ENCODE peak calls at places on chromosomes 16 and 17, in five cellular contexts. N is stomach, Z is thyroid gland, W is psoas muscle, F is hepatocyte. B is an unnamed sample.
A peak's percentile ranks its signal among the peaks of the same experiment; 100 is the strongest.

GRCh38 chr17:76575570-76575969 is 10.1 kb downstream of the ST6GALNAC2 start:
- DNase-seq in N (no peak), Z (no peak), W (no peak), F (no peak), B (no peak)

GRCh38 chr16:7025616-7026190 is 306.9 kb upstream of the RBFOX1 start:
- DNase-seq in N (peak; percentile 46), Z (peak; percentile 90), W (peak; percentile 56), F (peak; percentile 92), B (peak; percentile 90)

GRCh38 chr17:81429353-81429774 is 34.1 kb downstream of the BAHCC1 start:
- DNase-seq in N (peak; percentile 90), Z (peak; percentile 92), W (peak; percentile 79), F (peak; percentile 81), B (no peak)

GRCh38 chr16:11298143-11298900 is 17.2 kb upstream of the PRM1 start:
- DNase-seq in N (no peak), Z (no peak), W (no peak), F (no peak), B (no peak)

GRCh38 chr17:57747221-57748017 is 2.3 kb upstream of the CCDC182 start:
- DNase-seq in N (peak; percentile 38), Z (peak; percentile 56), W (no peak), F (peak; percentile 78), B (peak; percentile 68)

GRCh38 chr16:72612718-72613117 is 435.2 kb downstream of the ZFHX3 start:
- DNase-seq in N (no peak), Z (no peak), W (no peak), F (no peak), B (no peak)

GRCh38 chr17:28950752-28951427 is 428 bp downstream of the PHF12 start:
- DNase-seq in N (no peak), Z (no peak), W (peak; percentile 31), F (no peak), B (no peak)

GRCh38 chr17:39045948-39046679 is 78.9 kb upstream of the FBXO47 start:
- DNase-seq in N (no peak), Z (no peak), W (no peak), F (peak; percentile 41), B (no peak)

GRCh38 chr17:57739402-57740224 is 5.5 kb downstream of the CCDC182 start:
- DNase-seq in N (no peak), Z (no peak), W (no peak), F (peak; percentile 58), B (peak; percentile 48)

GRCh38 chr16:51683882-51684281 is 532.8 kb upstream of the SALL1 start:
- DNase-seq in N (no peak), Z (no peak), W (no peak), F (no peak), B (no peak)

GRCh38 chr16:65044861-65045260 is 77.0 kb downstream of the CDH11 start:
- DNase-seq in N (no peak), Z (no peak), W (no peak), F (no peak), B (no peak)

GRCh38 chr16:89004209-89004831 is 27.3 kb upstream of the CBFA2T3 start:
- DNase-seq in N (no peak), Z (no peak), W (no peak), F (peak; percentile 39), B (peak; percentile 21)

GRCh38 chr17:57666198-57666870 is 78.8 kb downstream of the CCDC182 start:
- DNase-seq in N (no peak), Z (peak; percentile 61), W (no peak), F (no peak), B (peak; percentile 5)

GRCh38 chr17:56891751-56892150 is 22.1 kb downstream of the TRIM25 start:
- DNase-seq in N (peak; percentile 40), Z (peak; percentile 34), W (peak; percentile 37), F (no peak), B (peak; percentile 37)

GRCh38 chr16:27781195-27781524 is 231.2 kb downstream of the KATNIP start:
- DNase-seq in N (no peak), Z (no peak), W (peak; percentile 64), F (no peak), B (no peak)

GRCh38 chr16:57648125-57648524 is 19.7 kb downstream of the ADGRG1 start:
- DNase-seq in N (no peak), Z (no peak), W (no peak), F (no peak), B (no peak)

GRCh38 chr16:66364117-66364958 is 2.2 kb upstream of the CDH5 start:
- DNase-seq in N (no peak), Z (peak; percentile 32), W (peak; percentile 60), F (no peak), B (peak; percentile 78)

GRCh38 chr17:45790296-45790922 is 6.3 kb downstream of the CRHR1 start:
- DNase-seq in N (no peak), Z (peak; percentile 45), W (no peak), F (no peak), B (no peak)

GRCh38 chr16:56662357-56663354 is 4.9 kb downstream of the MT1F start:
- DNase-seq in N (no peak), Z (no peak), W (no peak), F (no peak), B (no peak)

GRCh38 chr17:10429416-10430045 is 7.8 kb upstream of the MYH8 start:
- DNase-seq in N (no peak), Z (no peak), W (no peak), F (no peak), B (no peak)

GRCh38 chr16:23597003-23597756 is 1.1 kb upstream of the NDUFAB1 start:
- DNase-seq in N (no peak), Z (no peak), W (peak; percentile 30), F (peak; percentile 63), B (peak; percentile 83)

GRCh38 chr17:73397278-73397826 is 85.6 kb upstream of the CDC42EP4 start:
- DNase-seq in N (no peak), Z (no peak), W (no peak), F (no peak), B (no peak)

GRCh38 chr17:78401246-78401645 is 22.8 kb downstream of the PGS1 start:
- DNase-seq in N (no peak), Z (peak; percentile 52), W (no peak), F (no peak), B (no peak)

GRCh38 chr17:35299108-35299507 is 56.2 kb downstream of the SLFN5 start:
- DNase-seq in N (peak; percentile 82), Z (peak; percentile 61), W (no peak), F (no peak), B (no peak)

GRCh38 chr16:79331064-79331463 is 269.5 kb downstream of the MAF start:
- DNase-seq in N (no peak), Z (no peak), W (no peak), F (no peak), B (no peak)

GRCh38 chr17:7686221-7687071 is 844 bp downstream of the TP53 start:
- DNase-seq in N (peak; percentile 76), Z (peak; percentile 80), W (peak; percentile 75), F (peak; percentile 88), B (peak; percentile 82)

GRCh38 chr17:7687072-7687907 is at the start of gene TP53:
- DNase-seq in N (peak; percentile 90), Z (peak; percentile 92), W (peak; percentile 81), F (peak; percentile 96), B (peak; percentile 92)

GRCh38 chr17:7685533-7686220 is 1.6 kb downstream of the TP53 start:
- DNase-seq in N (peak; percentile 93), Z (peak; percentile 93), W (peak; percentile 91), F (peak; percentile 97), B (peak; percentile 94)

GRCh38 chr17:7687908-7688807 is at the start of gene WRAP53:
- DNase-seq in N (peak; percentile 98), Z (peak; percentile 99), W (peak; percentile 97), F (peak; percentile 98), B (peak; percentile 95)

DNA sequence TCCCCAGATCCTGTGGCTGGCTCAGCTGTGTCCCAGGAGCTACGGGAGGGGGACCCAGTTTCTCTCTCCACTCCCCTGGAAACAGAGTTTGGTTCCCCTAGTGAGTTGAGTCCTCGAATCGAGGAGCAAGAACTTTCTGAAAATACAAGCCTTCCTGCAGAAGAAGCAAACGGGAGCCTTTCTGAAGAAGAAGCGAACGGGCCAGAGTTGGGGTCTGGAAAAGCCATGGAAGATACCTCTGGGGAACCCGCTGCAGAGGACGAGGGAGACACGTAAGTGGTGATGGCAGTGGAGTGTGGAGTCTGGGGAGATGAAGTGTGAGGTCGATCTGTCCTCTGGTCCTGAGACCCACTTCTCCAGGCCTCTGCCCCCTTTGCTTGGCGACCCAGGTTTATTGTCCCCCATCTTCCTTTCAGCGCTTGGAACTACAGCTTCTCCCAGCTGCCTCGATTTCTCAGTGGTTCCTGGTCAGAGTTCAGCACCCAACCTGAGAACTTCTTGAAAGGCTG is 585 bp downstream of the WRAP53 start:
- DNase-seq in N (no peak), Z (no peak), W (no peak), F (no peak), B (no peak)
- H3K27ac ChIP-seq in N (peak overlapping the region; percentile 98), Z (peak overlapping the region; percentile 37), W (peak overlapping the region; percentile 67), F (no peak overlapping the region), B (peak overlapping the region; percentile 62)

DNA sequence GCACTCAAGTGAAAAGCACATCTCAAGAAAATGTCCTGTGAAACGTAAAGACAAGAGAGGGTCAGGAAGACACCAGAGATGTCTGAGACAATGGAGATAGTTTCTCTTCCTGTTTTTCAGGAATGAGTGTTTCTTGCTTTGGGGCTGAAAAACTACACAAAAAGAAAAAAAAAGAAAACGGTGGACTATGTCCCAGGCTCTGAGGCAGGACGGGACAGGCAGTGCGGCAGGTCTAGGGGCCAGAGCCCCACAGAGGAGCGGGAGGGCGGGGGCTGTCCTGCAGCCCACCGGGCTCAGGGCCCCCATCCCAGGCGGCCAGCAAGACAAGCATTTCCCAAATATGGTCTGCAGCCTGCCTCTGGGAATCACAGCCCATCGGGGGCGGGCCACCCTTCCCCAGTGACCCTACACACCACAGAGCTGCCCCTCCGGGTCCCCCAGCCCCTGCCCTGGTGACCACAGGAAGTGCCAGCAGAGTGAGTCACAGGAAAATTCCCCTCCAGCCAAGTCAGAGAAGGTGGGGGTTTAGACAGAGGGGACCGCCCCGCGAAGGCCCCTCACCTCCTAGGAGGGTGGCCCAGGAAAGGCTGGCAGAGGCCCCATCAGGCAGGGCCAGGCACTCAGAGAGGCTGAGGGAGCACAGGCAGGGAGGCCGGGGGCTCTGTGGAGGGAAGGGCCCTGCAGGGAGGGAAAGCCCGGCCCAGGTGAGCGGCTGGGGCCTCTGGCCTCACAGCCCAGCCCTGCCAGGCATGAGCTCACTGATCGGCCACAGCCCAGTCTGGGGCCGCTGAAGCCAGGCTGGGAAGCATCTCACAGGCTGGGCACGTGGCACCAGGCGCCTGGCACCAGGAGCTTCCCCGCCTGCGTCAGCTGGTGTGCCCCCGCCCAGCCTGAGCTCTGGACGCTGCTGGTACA is 6.3 kb downstream of the BCAR1 start:
- DNase-seq in N (peak; percentile 94), Z (peak; percentile 96), W (peak; percentile 90), F (peak; percentile 94), B (no peak)
- H3K4me3 ChIP-seq in N (peak overlapping the region; percentile 22), Z (no peak overlapping the region), W (peak overlapping the region; percentile 48), F (no peak overlapping the region), B (no peak overlapping the region)

GRCh38 chr17:50920041-50920410 is 53.9 kb upstream of the TOB1 start:
- DNase-seq in N (no peak), Z (no peak), W (no peak), F (no peak), B (no peak)

GRCh38 chr17:50918071-50918932 is 52.1 kb upstream of the TOB1 start:
- DNase-seq in N (peak; percentile 82), Z (no peak), W (no peak), F (no peak), B (no peak)

GRCh38 chr17:50919321-50920040 is 53.3 kb upstream of the TOB1 start:
- DNase-seq in N (peak; percentile 96), Z (peak; percentile 96), W (peak; percentile 67), F (peak; percentile 95), B (peak; percentile 35)

GRCh38 chr17:50917418-50917743 is 51.2 kb upstream of the TOB1 start:
- DNase-seq in N (no peak), Z (no peak), W (no peak), F (no peak), B (no peak)

GRCh38 chr17:50918933-50919296 is 52.8 kb upstream of the TOB1 start:
- DNase-seq in N (peak; percentile 62), Z (no peak), W (no peak), F (peak; percentile 61), B (no peak)
- H3K27ac ChIP-seq in N (peak overlapping the region; percentile 90), Z (peak overlapping the region; percentile 82), W (peak overlapping the region; percentile 16), F (peak overlapping the region; percentile 81), B (peak overlapping the region; percentile 12)

GRCh38 chr17:79951361-79952264 is 84.1 kb downstream of the TBC1D16 start:
- DNase-seq in N (peak; percentile 83), Z (peak; percentile 58), W (no peak), F (peak; percentile 90), B (peak; percentile 8)
- H3K4me3 ChIP-seq in N (no peak overlapping the region), Z (no peak overlapping the region), W (peak overlapping the region; percentile 4), F (no peak overlapping the region), B (no peak overlapping the region)

B was measured in WERI-Rb-1.